ENCODE peak calls at places on chromosome 21, in ten cellular contexts. S is cardiac muscle cell, K is heart left ventricle, C is thoracic aorta, F is kidney, O is astrocyte, H is left ventricle myocardium inferior, V is lower lobe of right lung, P is mucosa of descending colon, Y is Peyer's patch. A is an unnamed sample. For H3K4me1, the result is how much of the 10 kb centered on the place peaks cover.

GRCh38 chr21:35578350-35578782 is 482.0 kb downstream of the SETD4 start:
- DNase-seq in Y (no peak), P (no peak), O (peak), F (no peak), V (no peak), K (no peak), C (no peak), H (no peak), S (no peak), A (no peak)

GRCh38 chr21:29896884-29897283 is 42.9 kb downstream of the GRIK1 start:
- DNase-seq in S (no peak), H (no peak), C (no peak), K (no peak), P (no peak), O (no peak), F (no peak), Y (no peak), V (no peak), A (no peak)

GRCh38 chr21:35072960-35073359 is 23.9 kb upstream of the RUNX1 start:
- DNase-seq in Y (no peak), K (peak), H (peak), O (no peak), F (peak), V (no peak), C (no peak), S (no peak), P (no peak), A (no peak)

GRCh38 chr21:21230672-21231071 is 232.5 kb downstream of the NCAM2 start:
- DNase-seq in Y (no peak), P (no peak), K (no peak), H (no peak), S (peak), O (no peak), F (no peak), V (no peak), C (no peak), A (no peak)

GRCh38 chr21:42616366-42617340 is 36.8 kb upstream of the PDE9A start:
- DNase-seq in K (no peak), S (no peak), H (no peak), P (no peak), F (peak), C (no peak), O (no peak), Y (peak), V (no peak), A (no peak)

GRCh38 chr21:16419188-16419874 is 689.5 kb downstream of the USP25 start:
- DNase-seq in O (peak), F (peak), V (peak), S (peak), C (peak), K (peak), P (no peak), Y (peak), H (peak), A (no peak)

GRCh38 chr21:44870748-44871495 is 2.6 kb downstream of the PTTG1IP start:
- DNase-seq in F (peak), H (peak), C (no peak), K (peak), S (no peak), Y (peak), O (peak), V (no peak), P (peak), A (no peak)

GRCh38 chr21:30444204-30444603 is 4.1 kb downstream of the KRTAP15-1 start:
- DNase-seq in C (no peak), S (peak), V (no peak), H (no peak), P (no peak), K (no peak), O (no peak), F (no peak), Y (no peak), A (no peak)

GRCh38 chr21:34220556-34221195 is 143.1 kb upstream of the KCNE2 start:
- DNase-seq in C (no peak), H (no peak), S (no peak), P (no peak), F (no peak), K (no peak), V (no peak), O (no peak), Y (no peak), A (no peak)

GRCh38 chr21:46392921-46393320 is 65.8 kb upstream of the DIP2A start:
- DNase-seq in Y (no peak), V (peak), C (no peak), O (peak), F (peak), H (peak), S (no peak), P (no peak), K (peak), A (no peak)

GRCh38 chr21:35619184-35619583 is 441.1 kb downstream of the SETD4 start:
- DNase-seq in H (no peak), F (no peak), K (no peak), P (no peak), O (peak), V (no peak), Y (no peak), S (no peak), C (no peak), A (no peak)

GRCh38 chr21:46425566-46425965 is 33.1 kb upstream of the DIP2A start:
- DNase-seq in P (no peak), Y (no peak), F (peak), H (no peak), S (no peak), O (no peak), C (no peak), V (peak), K (no peak), A (peak)

GRCh38 chr21:37276377-37276776 is 9.2 kb upstream of the VPS26C start:
- DNase-seq in Y (no peak), V (no peak), P (no peak), H (no peak), S (no peak), F (no peak), O (no peak), C (no peak), K (no peak), A (no peak)

GRCh38 chr21:44845418-44846200 is 27.7 kb upstream of the SUMO3 start:
- DNase-seq in O (peak), S (peak), V (peak), C (no peak), F (peak), K (peak), P (peak), Y (peak), H (peak), A (peak)

GRCh38 chr21:43596616-43597015 is 62.7 kb downstream of the HSF2BP start:
- DNase-seq in V (no peak), Y (no peak), K (no peak), H (no peak), S (no peak), C (no peak), F (no peak), P (no peak), O (no peak), A (no peak)

GRCh38 chr21:44365251-44365966 is 12.0 kb downstream of the TRPM2 start:
- DNase-seq in S (no peak), Y (peak), V (no peak), C (no peak), P (no peak), O (no peak), F (peak), K (no peak), H (no peak), A (no peak)

GRCh38 chr21:42739061-42739931 is 85.9 kb downstream of the PDE9A start:
- DNase-seq in K (no peak), O (no peak), Y (peak), F (peak), C (no peak), H (no peak), V (no peak), S (no peak), P (no peak), A (no peak)

GRCh38 chr21:44758781-44759627 is 42.6 kb downstream of the UBE2G2 start:
- DNase-seq in H (no peak), K (no peak), F (no peak), Y (no peak), O (no peak), S (no peak), C (no peak), V (no peak), P (no peak), A (no peak)

GRCh38 chr21:39631842-39632577 is 19.3 kb downstream of the B3GALT5 start:
- DNase-seq in V (no peak), F (no peak), P (no peak), O (no peak), S (no peak), K (no peak), Y (peak), C (no peak), H (no peak), A (no peak)

GRCh38 chr21:39634507-39634906 is 21.8 kb downstream of the B3GALT5 start:
- DNase-seq in Y (no peak), K (no peak), H (no peak), P (no peak), F (no peak), C (no peak), V (no peak), O (no peak), S (no peak), A (no peak)

GRCh38 chr21:39633770-39634181 is 21.0 kb downstream of the B3GALT5 start:
- DNase-seq in Y (no peak), K (no peak), H (no peak), S (no peak), P (no peak), F (no peak), C (no peak), V (no peak), O (peak), A (no peak)

GRCh38 chr21:39630827-39631226 is 18.1 kb downstream of the B3GALT5 start:
- DNase-seq in S (no peak), K (no peak), Y (no peak), V (no peak), O (peak), P (no peak), H (no peak), C (no peak), F (no peak), A (no peak)

GRCh38 chr21:39633043-39633442 is 20.3 kb downstream of the B3GALT5 start:
- DNase-seq in S (no peak), F (no peak), P (no peak), K (no peak), C (no peak), Y (no peak), V (no peak), O (peak), H (no peak), A (no peak)
- H3K4me1 ChIP-seq in S (under half), F (under half), P (under half), K (under half), C (under half), Y (under half), V (under half), O (under half), H (under half), A (under half)

GRCh38 chr21:26736449-26736848 is 108.8 kb downstream of the ADAMTS1 start:
- DNase-seq in V (no peak), P (no peak), F (no peak), Y (no peak), O (no peak), H (no peak), K (no peak), S (no peak), C (no peak), A (no peak)

DNA sequence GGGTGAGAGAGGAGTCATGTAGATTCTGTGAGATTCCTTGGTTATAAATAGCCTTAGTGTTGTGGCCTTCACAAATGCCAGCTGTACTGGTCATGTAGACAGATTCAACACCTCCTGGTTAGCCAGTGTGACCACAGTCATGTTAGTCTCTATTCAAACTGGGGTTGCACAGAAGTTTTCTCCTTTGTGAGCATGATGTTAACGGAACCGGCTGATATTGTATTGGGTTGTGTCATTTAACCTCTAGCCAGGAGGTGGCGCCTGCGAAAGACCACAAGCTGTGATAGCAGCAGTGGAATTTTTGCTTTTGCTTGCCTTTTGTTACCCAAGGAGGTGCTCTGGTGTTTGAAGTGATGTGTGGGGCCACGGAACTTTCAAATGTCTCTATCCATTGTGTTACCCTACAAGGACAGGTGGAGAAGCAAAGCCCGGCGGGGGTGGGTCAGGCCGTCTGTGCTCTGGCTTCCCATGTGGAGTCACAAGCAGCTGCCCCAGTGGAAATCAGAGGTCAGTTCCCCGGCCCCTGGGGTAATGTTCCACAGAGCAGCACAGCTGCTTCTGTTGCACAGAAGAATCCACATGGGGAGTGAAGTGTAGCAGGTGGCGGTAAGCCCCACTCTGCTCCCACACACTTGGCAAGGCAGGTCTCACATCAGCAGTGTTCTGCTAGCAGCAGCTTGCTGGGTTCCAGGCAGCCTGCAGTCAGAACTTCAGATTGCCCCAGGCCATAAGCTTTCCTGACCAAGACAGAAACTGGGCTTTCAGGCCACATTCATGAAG is 112.6 kb downstream of the ADAMTS1 start:
- DNase-seq in K (peak), C (no peak), Y (peak), S (peak), H (no peak), F (no peak), V (peak), P (no peak), O (peak), A (no peak)
- H3K4me1 ChIP-seq in K (under half), C (under half), Y (under half), S (under half), H (under half), F (under half), V (under half), P (under half), O (under half), A (under half)

GRCh38 chr21:18153063-18153462 is 91.6 kb upstream of the CHODL start:
- DNase-seq in F (no peak), V (no peak), C (no peak), P (no peak), K (no peak), H (no peak), Y (no peak), O (no peak), S (no peak), A (no peak)

GRCh38 chr21:18151046-18151445 is 93.6 kb upstream of the CHODL start:
- DNase-seq in S (no peak), P (no peak), K (no peak), Y (no peak), F (no peak), V (no peak), O (no peak), H (no peak), C (no peak), A (no peak)

GRCh38 chr21:18155508-18156193 is 89.0 kb upstream of the CHODL start:
- DNase-seq in F (no peak), V (no peak), S (peak), K (no peak), Y (no peak), P (no peak), C (no peak), O (peak), H (no peak), A (peak)
- H3K4me1 ChIP-seq in F (under half), V (under half), S (under half), K (under half), Y (under half), P (under half), C (under half), O (under half), H (under half), A (under half)

GRCh38 chr21:28636988-28637691 is 355.5 kb downstream of the LTN1 start:
- DNase-seq in H (no peak), P (no peak), F (no peak), V (no peak), C (no peak), Y (no peak), S (no peak), O (peak), K (no peak), A (peak)

GRCh38 chr21:28635541-28635940 is 357.1 kb downstream of the LTN1 start:
- DNase-seq in O (no peak), Y (no peak), S (no peak), V (no peak), C (no peak), P (no peak), K (no peak), F (no peak), H (no peak), A (no peak)

GRCh38 chr21:28627691-28628090 is 365.0 kb downstream of the LTN1 start:
- DNase-seq in H (no peak), P (no peak), V (no peak), F (no peak), S (no peak), Y (no peak), O (no peak), K (no peak), C (no peak), A (peak)

GRCh38 chr21:28633803-28634572 is 358.7 kb downstream of the LTN1 start:
- DNase-seq in F (no peak), P (no peak), Y (no peak), S (no peak), V (no peak), C (peak), O (peak), K (peak), H (peak), A (no peak)

DNA sequence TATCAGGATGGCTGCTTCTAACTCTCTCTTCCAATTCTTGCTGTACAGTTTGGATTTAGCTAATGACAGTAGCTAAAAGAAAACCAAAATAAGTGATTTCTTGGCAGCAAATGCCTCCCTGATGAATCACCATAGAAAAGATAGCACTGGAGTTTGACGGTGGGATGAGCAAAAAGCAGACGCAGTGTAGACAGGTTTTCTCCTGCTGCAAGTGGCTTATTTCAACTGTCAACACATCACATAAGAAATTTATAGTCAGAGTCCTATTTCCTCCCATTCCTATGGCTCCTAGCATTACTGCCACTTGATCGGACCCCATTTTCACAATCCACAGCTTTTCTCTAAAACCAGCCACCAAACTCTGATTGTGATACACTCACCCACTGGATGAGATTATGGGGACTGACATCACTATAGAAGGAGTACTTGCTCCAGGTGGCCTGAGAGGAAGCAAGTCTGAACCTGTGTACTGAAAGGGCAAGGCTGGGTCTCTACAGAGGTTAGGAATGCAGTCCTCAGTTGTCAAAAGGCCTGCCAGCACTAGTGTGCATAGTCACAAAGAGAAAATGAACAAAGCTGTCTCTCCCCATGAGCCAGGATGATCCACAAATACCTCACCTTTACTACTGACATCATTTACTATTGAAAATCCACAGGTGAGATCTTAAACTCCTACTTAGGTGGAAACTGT is 359.8 kb downstream of the LTN1 start:
- DNase-seq in K (no peak), P (no peak), C (no peak), O (peak), F (no peak), Y (no peak), V (no peak), H (no peak), S (peak), A (no peak)
- H3K4me1 ChIP-seq in K (under half), P (under half), C (half or more), O (under half), F (under half), Y (under half), V (under half), H (under half), S (under half), A (under half)

GRCh38 chr21:26144026-26144425 is 26.5 kb downstream of the APP start:
- DNase-seq in V (no peak), O (no peak), C (no peak), F (no peak), Y (no peak), S (no peak), P (no peak), H (no peak), K (no peak), A (no peak)

GRCh38 chr21:26140185-26140584 is 30.4 kb downstream of the APP start:
- DNase-seq in F (peak), H (peak), C (no peak), S (no peak), Y (peak), V (no peak), K (peak), P (no peak), O (peak), A (no peak)

GRCh38 chr21:26138615-26139257 is 31.8 kb downstream of the APP start:
- DNase-seq in S (no peak), Y (no peak), P (no peak), F (no peak), O (no peak), K (no peak), C (no peak), V (no peak), H (no peak), A (no peak)

GRCh38 chr21:26146681-26147080 is 23.9 kb downstream of the APP start:
- DNase-seq in F (no peak), P (no peak), O (no peak), K (no peak), V (no peak), C (no peak), Y (no peak), H (no peak), S (no peak), A (no peak)

DNA sequence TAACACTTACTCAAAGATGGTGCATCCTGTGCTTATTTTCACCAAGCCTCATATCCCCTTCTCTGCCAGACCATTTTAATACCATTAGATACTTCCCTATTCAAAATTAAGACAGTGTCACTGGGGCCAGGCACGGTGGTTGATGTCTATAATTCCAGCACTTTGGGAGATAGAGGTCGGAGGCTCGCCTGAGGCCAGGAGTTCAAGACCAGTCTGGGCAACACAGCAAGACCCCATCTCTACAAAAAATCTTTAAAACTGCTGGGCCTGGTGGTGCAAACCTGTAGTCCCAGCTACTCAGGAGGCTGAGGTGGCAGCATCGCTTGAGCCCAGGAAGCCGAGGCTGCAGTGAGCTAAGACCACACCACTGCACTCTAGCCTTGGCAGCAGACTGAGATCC is 28.2 kb downstream of the APP start:
- DNase-seq in S (no peak), H (no peak), F (no peak), Y (no peak), K (no peak), C (no peak), O (no peak), P (no peak), V (no peak), A (no peak)
- H3K4me1 ChIP-seq in S (under half), H (under half), F (under half), Y (under half), K (under half), C (under half), O (under half), P (under half), V (under half), A (under half)

GRCh38 chr21:32994305-32994704 is 31.4 kb upstream of the OLIG2 start:
- DNase-seq in F (no peak), C (no peak), H (no peak), P (no peak), K (no peak), V (no peak), Y (no peak), S (no peak), O (no peak), A (peak)
- H3K4me1 ChIP-seq in F (under half), C (under half), H (under half), P (under half), K (under half), V (under half), Y (under half), S (under half), O (under half), A (under half)

A was measured in CD4-positive, CD25-positive, alpha-beta regulatory T cell.